ENCODE peak calls at places on chromosomes 5 and 9, in five cellular contexts. P, X, A, V and E are unnamed samples.
A peak's percentile ranks its signal among the peaks of the same experiment; 100 is the strongest.

GRCh38 chr5:97229196-97229595 is 46.1 kb upstream of the RIOK2 start:
- DNase-seq in V (no peak), A (no peak), P (no peak), X (no peak), E (no peak)

GRCh38 chr5:168596927-168597326 is 17.8 kb upstream of the PANK3 start:
- DNase-seq in P (no peak), A (no peak), V (no peak), X (no peak), E (no peak)

GRCh38 chr9:72443855-72444254 is 77.6 kb upstream of the TMC1 start:
- DNase-seq in P (no peak), V (no peak), X (no peak), A (no peak), E (peak; percentile 41)

GRCh38 chr9:38263534-38263933 is 129.0 kb upstream of the ALDH1B1 start:
- DNase-seq in X (no peak), V (peak; percentile 15), A (peak; percentile 60), P (no peak), E (no peak)

GRCh38 chr5:138305797-138306196 is 25.8 kb downstream of the CDC25C start:
- DNase-seq in V (no peak), X (peak; percentile 72), P (no peak), A (no peak), E (no peak)

GRCh38 chr5:88671808-88672499 is 211.0 kb downstream of the MEF2C start:
- DNase-seq in P (no peak), X (no peak), V (no peak), A (no peak), E (no peak)

GRCh38 chr5:191949-192690 is 825 bp downstream of the LRRC14B start:
- DNase-seq in X (no peak), P (no peak), V (no peak), A (no peak), E (no peak)

GRCh38 chr9:72554221-72554641 is 32.8 kb downstream of the TMC1 start:
- DNase-seq in X (no peak), P (no peak), A (peak; percentile 96), V (no peak), E (peak; percentile 66)

GRCh38 chr5:132476853-132477729 is 13.5 kb downstream of the IRF1 start:
- DNase-seq in A (no peak), V (no peak), P (no peak), X (no peak), E (no peak)

GRCh38 chr5:171485668-171486067 is 66.2 kb downstream of the FGF18 start:
- DNase-seq in P (no peak), V (no peak), A (no peak), X (no peak), E (no peak)

GRCh38 chr9:83167126-83167525 is 104.2 kb upstream of the RASEF start:
- DNase-seq in A (no peak), V (no peak), X (no peak), P (no peak), E (no peak)

GRCh38 chr9:16521868-16522381 is 348.5 kb downstream of the BNC2 start:
- DNase-seq in V (no peak), P (no peak), A (peak; percentile 79), X (peak; percentile 16), E (peak; percentile 99)

GRCh38 chr5:141604318-141604717 is 14.5 kb downstream of the DIAPH1 start:
- DNase-seq in X (no peak), P (no peak), A (peak; percentile 91), V (no peak), E (peak; percentile 76)

GRCh38 chr5:128279345-128279744 is 195.8 kb downstream of the SLC12A2 start:
- DNase-seq in V (no peak), X (no peak), P (no peak), A (no peak), E (no peak)

GRCh38 chr9:86700601-86701000 is 246.7 kb downstream of the GAS1 start:
- DNase-seq in A (peak; percentile 87), P (no peak), X (no peak), V (no peak), E (no peak)

GRCh38 chr9:134390537-134390936 is 64.3 kb downstream of the RXRA start:
- DNase-seq in X (no peak), V (no peak), P (peak; percentile 64), A (no peak), E (no peak)

GRCh38 chr5:58114324-58114723 is 345.6 kb downstream of the PLK2 start:
- DNase-seq in P (no peak), V (no peak), A (peak; percentile 7), X (no peak), E (no peak)

GRCh38 chr5:32092938-32093812 is 80.9 kb downstream of the GOLPH3 start:
- DNase-seq in X (peak; percentile 87), P (peak; percentile 39), A (peak; percentile 85), V (no peak), E (peak; percentile 53)

GRCh38 chr9:97598461-97599288 is 34.5 kb downstream of the TSTD2 start:
- DNase-seq in V (peak; percentile 85), X (peak; percentile 55), P (peak; percentile 43), A (peak; percentile 91), E (peak; percentile 71)

GRCh38 chr9:129333613-129333960 is 155.5 kb upstream of the IER5L start:
- DNase-seq in P (no peak), X (no peak), V (no peak), A (no peak), E (no peak)

GRCh38 chr5:79560774-79561524 is 47.0 kb upstream of the HOMER1 start:
- DNase-seq in V (peak; percentile 8), X (no peak), P (no peak), A (no peak), E (peak; percentile 58)

GRCh38 chr5:37619353-37619752 is 220.5 kb downstream of the GDNF start:
- DNase-seq in P (no peak), A (peak; percentile 56), V (no peak), X (no peak), E (no peak)

GRCh38 chr5:68086443-68086842 is 129.1 kb upstream of the PIK3R1 start:
- DNase-seq in P (no peak), A (no peak), V (no peak), X (no peak), E (no peak)

GRCh38 chr9:92048924-92049625 is 66.1 kb downstream of the SPTLC1 start:
- DNase-seq in P (no peak), V (no peak), A (no peak), X (no peak), E (no peak)

GRCh38 chr5:121109817-121110216 is 645.7 kb downstream of the PRR16 start:
- DNase-seq in A (no peak), P (no peak), X (no peak), V (no peak), E (no peak)

GRCh38 chr5:140564196-140565023 is at the start of the genes APBB3 and SLC35A4:
- DNase-seq in A (peak; percentile 100), P (peak; percentile 96), X (peak; percentile 95), V (peak; percentile 99), E (peak; percentile 99)